ENCODE peak calls at places on chromosome 2, in five cellular contexts. T is psoas muscle, N is dorsolateral prefrontal cortex, D is tibial artery, F is choroid plexus epithelial cell. Z is an unnamed sample.

GRCh38 chr2:156305121-156305520 is 27.4 kb downstream of the NR4A2 start:
- DNase-seq in T (no peak), N (no peak), D (no peak), F (no peak), Z (no peak)

GRCh38 chr2:127759931-127760330 is 51.0 kb downstream of the WDR33 start:
- DNase-seq in T (no peak), N (no peak), D (no peak), F (peak), Z (no peak)

GRCh38 chr2:232988444-232988843 is 24.6 kb downstream of the NGEF start:
- DNase-seq in T (peak), N (no peak), D (peak), F (peak), Z (peak)

GRCh38 chr2:149597050-149598013 is 9.8 kb upstream of the MMADHC start:
- DNase-seq in T (no peak), N (no peak), D (no peak), F (peak), Z (peak)

GRCh38 chr2:137192366-137193315 is 427.3 kb downstream of the THSD7B start:
- DNase-seq in T (no peak), N (no peak), D (no peak), F (peak), Z (peak)

GRCh38 chr2:169716229-169716886 is 17.3 kb upstream of the KLHL23 start:
- DNase-seq in T (no peak), N (no peak), D (no peak), F (peak), Z (peak)

GRCh38 chr2:37602040-37602439 is 69.4 kb downstream of the CDC42EP3 start:
- DNase-seq in T (no peak), N (no peak), D (no peak), F (peak), Z (no peak)

GRCh38 chr2:45435316-45435715 is 175.8 kb downstream of the SRBD1 start:
- DNase-seq in T (no peak), N (no peak), D (no peak), F (peak), Z (peak)

GRCh38 chr2:118747066-118747465 is 100.4 kb downstream of the EN1 start:
- DNase-seq in T (no peak), N (no peak), D (no peak), F (no peak), Z (no peak)

GRCh38 chr2:64652231-64653173 is 1.2 kb downstream of the SERTAD2 start:
- DNase-seq in T (peak), N (no peak), D (peak), F (peak), Z (peak)

GRCh38 chr2:56325661-56326345 is 142.0 kb downstream of the CCDC85A start:
- DNase-seq in T (no peak), N (no peak), D (no peak), F (no peak), Z (no peak)

GRCh38 chr2:200376422-200377142 is 70.1 kb downstream of the SPATS2L start:
- DNase-seq in T (peak), N (no peak), D (no peak), F (no peak), Z (no peak)

GRCh38 chr2:197871780-197872456 is 67.5 kb downstream of the PLCL1 start:
- DNase-seq in T (no peak), N (no peak), D (no peak), F (no peak), Z (no peak)

DNA sequence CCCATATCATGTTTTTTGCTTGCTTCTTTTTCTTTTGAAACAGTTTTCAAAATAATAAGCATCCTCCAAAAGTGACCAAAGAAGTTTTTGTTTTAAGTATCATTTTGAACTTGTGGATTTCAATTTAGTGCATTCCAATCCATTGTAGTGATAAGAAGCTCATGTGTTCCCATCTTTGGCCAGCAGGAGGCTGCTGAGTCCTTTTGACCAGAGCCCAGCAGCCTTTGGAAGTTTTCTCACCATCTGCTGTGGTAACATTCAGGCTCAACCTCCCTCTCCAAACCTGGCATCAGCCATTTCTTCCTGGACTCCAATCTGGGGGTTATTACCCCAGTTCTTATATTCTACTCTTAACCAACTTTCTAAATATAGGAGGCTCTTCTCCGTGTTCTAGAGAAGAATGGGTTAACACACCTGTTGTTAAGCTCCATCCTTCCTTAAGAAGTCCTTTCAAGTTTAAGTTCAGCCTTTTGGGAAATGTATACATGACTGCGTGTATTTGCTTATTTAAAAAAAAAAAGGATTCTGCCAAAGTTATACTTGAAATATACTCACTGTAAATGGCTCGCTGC is 39.0 kb upstream of the MAL start:
- DNase-seq in T (no peak), N (peak), D (no peak), F (peak), Z (peak)
- TF ChIP-seq CTCF in T (peak), N (peak), D (peak), F (peak), Z (peak)

GRCh38 chr2:71598526-71598925 is 145.2 kb downstream of the DYSF start:
- DNase-seq in T (no peak), N (no peak), D (no peak), F (no peak), Z (no peak)
- H3K4me3 ChIP-seq in T (no peak), N (no peak), D (no peak), F (no peak), Z (no peak)

DNA sequence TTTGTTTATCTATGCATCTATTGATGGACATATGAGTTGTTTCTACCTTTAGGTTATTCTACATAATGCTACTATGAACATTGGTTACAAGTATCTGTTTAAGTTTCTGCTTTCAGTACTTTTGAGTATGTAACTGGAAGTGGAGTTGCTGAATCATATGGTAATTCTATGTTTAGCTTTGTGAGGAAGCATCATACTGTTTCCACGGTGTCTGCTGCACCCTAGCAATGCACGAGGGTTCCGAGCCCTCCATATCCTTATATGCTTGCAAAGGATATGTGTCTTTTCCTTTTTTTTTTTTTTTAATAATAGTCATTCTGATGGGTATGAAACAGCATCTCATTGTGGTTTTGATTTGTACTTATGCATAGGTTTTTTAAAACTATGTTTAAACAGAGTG is 83.7 kb downstream of the FMNL2 start:
- DNase-seq in T (no peak), N (peak), D (no peak), F (peak), Z (no peak)
- TF ChIP-seq CTCF in T (no peak), N (peak), D (no peak), F (peak), Z (no peak)

GRCh38 chr2:238644095-238645081 is 203.5 kb upstream of the TWIST2 start:
- DNase-seq in T (no peak), N (no peak), D (no peak), F (peak), Z (peak)
- H3K4me3 ChIP-seq in T (no peak), N (no peak), D (no peak), F (no peak), Z (no peak)

GRCh38 chr2:147288131-147288530 is 556.7 kb upstream of the ACVR2A start:
- DNase-seq in T (no peak), N (no peak), D (no peak), F (no peak), Z (no peak)
- TF ChIP-seq CTCF in T (no peak), N (no peak), D (no peak), F (no peak), Z (no peak)

GRCh38 chr2:105800036-105800755 is 55.5 kb downstream of the NCK2 start:
- DNase-seq in T (no peak), N (no peak), D (no peak), F (peak), Z (peak)

GRCh38 chr2:105796131-105796638 is 51.5 kb downstream of the NCK2 start:
- DNase-seq in T (no peak), N (no peak), D (no peak), F (no peak), Z (no peak)

GRCh38 chr2:105797298-105797819 is 52.6 kb downstream of the NCK2 start:
- DNase-seq in T (no peak), N (no peak), D (no peak), F (peak), Z (peak)

GRCh38 chr2:105796791-105797190 is 52.1 kb downstream of the NCK2 start:
- DNase-seq in T (no peak), N (no peak), D (no peak), F (no peak), Z (no peak)

DNA sequence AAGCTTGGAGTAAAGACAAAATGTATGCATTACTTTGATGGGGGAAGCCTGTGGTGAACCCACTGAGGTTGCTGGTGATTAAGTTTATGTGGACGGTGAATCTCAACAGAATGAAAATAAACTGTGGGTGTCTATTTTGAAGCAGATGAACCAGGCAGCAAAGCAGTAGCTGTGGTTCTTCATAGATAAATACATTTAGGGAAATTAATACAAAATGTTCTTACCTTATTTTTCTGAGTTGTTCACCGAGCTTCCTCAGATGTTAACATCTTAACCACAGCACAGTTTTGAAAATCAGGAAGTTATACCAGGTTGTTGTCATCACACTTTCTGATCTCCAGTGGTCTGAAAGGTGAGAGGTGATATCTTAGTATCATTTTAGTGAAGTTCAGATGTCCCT is 53.9 kb downstream of the NCK2 start:
- DNase-seq in T (no peak), N (no peak), D (no peak), F (no peak), Z (no peak)
- H3K4me3 ChIP-seq in T (no peak), N (no peak), D (no peak), F (no peak), Z (no peak)

DNA sequence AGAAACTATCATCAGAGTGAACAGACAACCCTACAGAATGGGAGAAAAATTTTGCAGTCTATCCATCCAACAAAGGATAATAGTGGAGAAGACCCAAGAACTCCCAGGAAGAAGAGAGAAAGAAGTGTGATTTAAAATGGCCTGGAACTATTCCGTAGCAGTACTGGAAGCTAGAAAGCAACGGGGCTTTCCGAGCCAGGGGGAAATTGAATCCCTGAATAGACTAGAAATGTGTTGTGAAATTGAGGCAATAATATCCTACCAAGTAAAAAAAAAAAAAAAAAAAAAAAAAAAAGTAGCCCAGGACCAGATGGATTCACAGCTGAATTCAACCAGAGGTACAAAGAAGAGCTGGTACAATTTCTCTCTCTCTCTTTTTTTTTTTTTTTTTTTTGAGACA is 69.3 kb downstream of the FARP2 start:
- DNase-seq in T (no peak), N (no peak), D (no peak), F (no peak), Z (no peak)
- TF ChIP-seq CTCF in T (no peak), N (no peak), D (no peak), F (no peak), Z (no peak)

GRCh38 chr2:120935339-120936313 is 200.0 kb downstream of the GLI2 start:
- DNase-seq in T (no peak), N (no peak), D (no peak), F (peak), Z (peak)
- H3K4me3 ChIP-seq in T (no peak), N (no peak), D (no peak), F (no peak), Z (peak)

GRCh38 chr2:202033317-202034248 is at the start of gene FZD7:
- DNase-seq in T (peak), N (peak), D (peak), F (peak), Z (peak)
- TF ChIP-seq CTCF in T (no peak), N (no peak), D (no peak), F (peak), Z (peak)

Z was measured in cardiac fibroblast.